ENCODE peak calls at places on chromosome 13, in ten cellular contexts. One of them, this sample, is unnamed.

GRCh38 chr13:46307554-46307953 is 79.5 kb downstream of the RUBCNL start:
- DNase-seq in cardiac fibroblast: no peak
- DNase-seq in lower leg skin: no peak
- DNase-seq in prostate gland: no peak
- DNase-seq in breast epithelium: no peak
- DNase-seq in heart right ventricle: no peak
- DNase-seq in fibroblast of mammary gland: peak; percentile 7
- DNase-seq in OCI-LY7: no peak
- DNase-seq in stomach: no peak
- DNase-seq in AG04450: no peak
- DNase-seq in this sample: no peak

GRCh38 chr13:60095300-60095699 is 68.4 kb downstream of the DIAPH3 start:
- DNase-seq in cardiac fibroblast: no peak
- DNase-seq in lower leg skin: no peak
- DNase-seq in prostate gland: no peak
- DNase-seq in breast epithelium: no peak
- DNase-seq in heart right ventricle: no peak
- DNase-seq in fibroblast of mammary gland: no peak
- DNase-seq in OCI-LY7: no peak
- DNase-seq in stomach: no peak
- DNase-seq in AG04450: no peak
- DNase-seq in this sample: no peak

GRCh38 chr13:106033634-106034033 is 501.8 kb downstream of the EFNB2 start:
- DNase-seq in cardiac fibroblast: peak; percentile 86
- DNase-seq in lower leg skin: no peak
- DNase-seq in prostate gland: no peak
- DNase-seq in breast epithelium: no peak
- DNase-seq in heart right ventricle: no peak
- DNase-seq in fibroblast of mammary gland: peak; percentile 85
- DNase-seq in OCI-LY7: no peak
- DNase-seq in stomach: no peak
- DNase-seq in AG04450: peak; percentile 15
- DNase-seq in this sample: peak; percentile 77

GRCh38 chr13:63700366-63700765 is 2284.7 kb upstream of the PCDH20 start:
- DNase-seq in cardiac fibroblast: no peak
- DNase-seq in lower leg skin: no peak
- DNase-seq in prostate gland: no peak
- DNase-seq in breast epithelium: no peak
- DNase-seq in heart right ventricle: no peak
- DNase-seq in fibroblast of mammary gland: no peak
- DNase-seq in OCI-LY7: no peak
- DNase-seq in stomach: no peak
- DNase-seq in AG04450: no peak
- DNase-seq in this sample: no peak

GRCh38 chr13:67147257-67148218 is 82.6 kb downstream of the PCDH9 start:
- DNase-seq in cardiac fibroblast: peak; percentile 90
- DNase-seq in lower leg skin: no peak
- DNase-seq in prostate gland: no peak
- DNase-seq in breast epithelium: no peak
- DNase-seq in heart right ventricle: no peak
- DNase-seq in fibroblast of mammary gland: peak; percentile 69
- DNase-seq in OCI-LY7: no peak
- DNase-seq in stomach: no peak
- DNase-seq in AG04450: peak; percentile 24
- DNase-seq in this sample: peak; percentile 74

GRCh38 chr13:23586336-23586735 is 16.1 kb downstream of the TNFRSF19 start:
- DNase-seq in cardiac fibroblast: no peak
- DNase-seq in lower leg skin: no peak
- DNase-seq in prostate gland: no peak
- DNase-seq in breast epithelium: no peak
- DNase-seq in heart right ventricle: no peak
- DNase-seq in fibroblast of mammary gland: no peak
- DNase-seq in OCI-LY7: no peak
- DNase-seq in stomach: no peak
- DNase-seq in AG04450: no peak
- DNase-seq in this sample: no peak

GRCh38 chr13:99628442-99628841 is 127.2 kb downstream of the TM9SF2 start:
- DNase-seq in cardiac fibroblast: no peak
- DNase-seq in lower leg skin: no peak
- DNase-seq in prostate gland: no peak
- DNase-seq in breast epithelium: no peak
- DNase-seq in heart right ventricle: no peak
- DNase-seq in fibroblast of mammary gland: no peak
- DNase-seq in OCI-LY7: no peak
- DNase-seq in stomach: no peak
- DNase-seq in AG04450: no peak
- DNase-seq in this sample: no peak

GRCh38 chr13:79662882-79663281 is 181.9 kb downstream of the NDFIP2 start:
- DNase-seq in cardiac fibroblast: no peak
- DNase-seq in lower leg skin: no peak
- DNase-seq in prostate gland: no peak
- DNase-seq in breast epithelium: no peak
- DNase-seq in heart right ventricle: peak; percentile 21
- DNase-seq in fibroblast of mammary gland: no peak
- DNase-seq in OCI-LY7: no peak
- DNase-seq in stomach: no peak
- DNase-seq in AG04450: no peak
- DNase-seq in this sample: no peak

GRCh38 chr13:90867336-90867683 is 480.2 kb upstream of the MIR17HG start:
- DNase-seq in cardiac fibroblast: peak; percentile 79
- DNase-seq in lower leg skin: peak; percentile 84
- DNase-seq in prostate gland: peak; percentile 38
- DNase-seq in breast epithelium: peak; percentile 21
- DNase-seq in heart right ventricle: peak; percentile 34
- DNase-seq in fibroblast of mammary gland: peak; percentile 70
- DNase-seq in OCI-LY7: peak; percentile 82
- DNase-seq in stomach: peak; percentile 37
- DNase-seq in AG04450: peak; percentile 7
- DNase-seq in this sample: peak; percentile 68

GRCh38 chr13:48896312-48896711 is 79.4 kb upstream of the FNDC3A start:
- DNase-seq in cardiac fibroblast: peak; percentile 81
- DNase-seq in lower leg skin: no peak
- DNase-seq in prostate gland: no peak
- DNase-seq in breast epithelium: no peak
- DNase-seq in heart right ventricle: no peak
- DNase-seq in fibroblast of mammary gland: peak; percentile 84
- DNase-seq in OCI-LY7: no peak
- DNase-seq in stomach: no peak
- DNase-seq in AG04450: peak; percentile 38
- DNase-seq in this sample: peak; percentile 39

DNA sequence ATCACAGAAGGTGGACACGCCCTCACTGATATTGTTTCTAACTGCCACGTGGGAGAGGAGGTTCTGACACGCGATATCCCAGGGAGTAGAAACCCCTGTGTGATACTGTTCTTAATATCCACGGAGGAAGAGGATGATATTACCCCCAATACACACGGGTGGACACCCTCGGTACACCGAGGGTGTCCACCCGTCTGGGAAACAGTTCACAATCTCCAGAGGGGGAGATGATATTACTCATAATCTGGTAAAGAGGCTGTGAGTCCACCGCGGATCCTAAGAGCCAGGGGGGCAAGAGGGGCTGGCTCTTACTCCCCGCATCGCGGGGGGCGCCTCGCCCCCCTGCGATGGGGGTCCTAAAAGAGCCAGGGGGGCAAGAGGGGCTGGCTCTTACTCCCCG is 29.6 kb upstream of the RGCC start:
- DNase-seq in cardiac fibroblast: no peak
- DNase-seq in lower leg skin: no peak
- DNase-seq in prostate gland: no peak
- DNase-seq in breast epithelium: no peak
- DNase-seq in heart right ventricle: no peak
- DNase-seq in fibroblast of mammary gland: no peak
- DNase-seq in OCI-LY7: no peak
- DNase-seq in stomach: no peak
- DNase-seq in AG04450: no peak
- DNase-seq in this sample: no peak
- H3K4me3 ChIP-seq in cardiac fibroblast: no peak overlapping the region
- H3K4me3 ChIP-seq in lower leg skin: no peak overlapping the region
- H3K4me3 ChIP-seq in prostate gland: no peak overlapping the region
- H3K4me3 ChIP-seq in breast epithelium: peak overlapping the region; percentile 53
- H3K4me3 ChIP-seq in heart right ventricle: peak overlapping the region; percentile 38
- H3K4me3 ChIP-seq in fibroblast of mammary gland: peak overlapping the region; percentile 10
- H3K4me3 ChIP-seq in OCI-LY7: no peak overlapping the region
- H3K4me3 ChIP-seq in stomach: peak overlapping the region; percentile 20
- H3K4me3 ChIP-seq in AG04450: no peak overlapping the region
- H3K4me3 ChIP-seq in this sample: peak overlapping the region; percentile 10

DNA sequence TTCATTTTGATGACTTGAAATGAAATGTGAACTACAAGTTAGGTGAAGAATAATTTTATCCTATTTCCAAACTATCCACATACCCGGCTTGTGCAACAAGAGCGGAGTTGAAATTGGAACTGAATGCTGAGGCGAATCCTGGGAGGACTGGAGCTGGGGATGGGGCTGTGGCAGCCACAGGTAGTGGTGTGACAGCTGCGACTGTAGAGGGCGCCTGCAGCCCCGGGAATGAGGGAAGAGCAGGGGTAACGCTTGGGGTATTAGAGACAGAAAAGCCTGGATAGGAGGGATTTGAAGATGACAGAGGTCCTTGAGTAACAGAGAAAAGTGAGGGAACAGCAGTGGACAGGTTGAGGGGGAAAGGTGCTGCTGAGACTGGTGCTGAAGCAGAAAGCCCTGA is 22.0 kb upstream of the STOML3 start:
- DNase-seq in cardiac fibroblast: no peak
- DNase-seq in lower leg skin: no peak
- DNase-seq in prostate gland: no peak
- DNase-seq in breast epithelium: no peak
- DNase-seq in heart right ventricle: no peak
- DNase-seq in fibroblast of mammary gland: no peak
- DNase-seq in OCI-LY7: no peak
- DNase-seq in stomach: no peak
- DNase-seq in AG04450: no peak
- DNase-seq in this sample: no peak
- TF ChIP-seq CTCF in cardiac fibroblast: no peak
- TF ChIP-seq CTCF in lower leg skin: no peak
- TF ChIP-seq CTCF in prostate gland: no peak
- TF ChIP-seq CTCF in breast epithelium: no peak
- TF ChIP-seq CTCF in heart right ventricle: no peak
- TF ChIP-seq CTCF in fibroblast of mammary gland: peak; percentile 4
- TF ChIP-seq CTCF in OCI-LY7: peak; percentile 61
- TF ChIP-seq CTCF in stomach: no peak
- TF ChIP-seq CTCF in AG04450: no peak
- TF ChIP-seq CTCF in this sample: no peak

GRCh38 chr13:107374038-107374437 is 806.1 kb upstream of the ARGLU1 start:
- DNase-seq in cardiac fibroblast: no peak
- DNase-seq in lower leg skin: no peak
- DNase-seq in prostate gland: no peak
- DNase-seq in breast epithelium: no peak
- DNase-seq in heart right ventricle: no peak
- DNase-seq in fibroblast of mammary gland: peak; percentile 15
- DNase-seq in OCI-LY7: no peak
- DNase-seq in stomach: no peak
- DNase-seq in AG04450: no peak
- DNase-seq in this sample: no peak

GRCh38 chr13:107367258-107367657 is 799.3 kb upstream of the ARGLU1 start:
- DNase-seq in cardiac fibroblast: no peak
- DNase-seq in lower leg skin: no peak
- DNase-seq in prostate gland: no peak
- DNase-seq in breast epithelium: no peak
- DNase-seq in heart right ventricle: no peak
- DNase-seq in fibroblast of mammary gland: peak; percentile 35
- DNase-seq in OCI-LY7: no peak
- DNase-seq in stomach: no peak
- DNase-seq in AG04450: no peak
- DNase-seq in this sample: no peak

GRCh38 chr13:107373551-107373950 is 805.6 kb upstream of the ARGLU1 start:
- DNase-seq in cardiac fibroblast: peak; percentile 51
- DNase-seq in lower leg skin: no peak
- DNase-seq in prostate gland: no peak
- DNase-seq in breast epithelium: no peak
- DNase-seq in heart right ventricle: no peak
- DNase-seq in fibroblast of mammary gland: peak; percentile 79
- DNase-seq in OCI-LY7: no peak
- DNase-seq in stomach: no peak
- DNase-seq in AG04450: peak; percentile 65
- DNase-seq in this sample: peak; percentile 76

GRCh38 chr13:107365466-107366215 is 797.7 kb upstream of the ARGLU1 start:
- DNase-seq in cardiac fibroblast: no peak
- DNase-seq in lower leg skin: no peak
- DNase-seq in prostate gland: no peak
- DNase-seq in breast epithelium: no peak
- DNase-seq in heart right ventricle: no peak
- DNase-seq in fibroblast of mammary gland: peak; percentile 33
- DNase-seq in OCI-LY7: no peak
- DNase-seq in stomach: no peak
- DNase-seq in AG04450: peak; percentile 26
- DNase-seq in this sample: no peak

GRCh38 chr13:107370036-107370785 is 802.3 kb upstream of the ARGLU1 start:
- DNase-seq in cardiac fibroblast: peak; percentile 12
- DNase-seq in lower leg skin: no peak
- DNase-seq in prostate gland: no peak
- DNase-seq in breast epithelium: no peak
- DNase-seq in heart right ventricle: no peak
- DNase-seq in fibroblast of mammary gland: peak; percentile 66
- DNase-seq in OCI-LY7: no peak
- DNase-seq in stomach: no peak
- DNase-seq in AG04450: peak; percentile 59
- DNase-seq in this sample: peak; percentile 56
- H3K4me3 ChIP-seq in cardiac fibroblast: no peak overlapping the region
- H3K4me3 ChIP-seq in lower leg skin: no peak overlapping the region
- H3K4me3 ChIP-seq in prostate gland: no peak overlapping the region
- H3K4me3 ChIP-seq in breast epithelium: no peak overlapping the region
- H3K4me3 ChIP-seq in heart right ventricle: no peak overlapping the region
- H3K4me3 ChIP-seq in fibroblast of mammary gland: no peak overlapping the region
- H3K4me3 ChIP-seq in OCI-LY7: no peak overlapping the region
- H3K4me3 ChIP-seq in stomach: no peak overlapping the region
- H3K4me3 ChIP-seq in AG04450: no peak overlapping the region
- H3K4me3 ChIP-seq in this sample: no peak overlapping the region

GRCh38 chr13:44573790-44574465 is 2.2 kb downstream of the TSC22D1 start:
- DNase-seq in cardiac fibroblast: peak; percentile 35
- DNase-seq in lower leg skin: no peak
- DNase-seq in prostate gland: peak; percentile 28
- DNase-seq in breast epithelium: no peak
- DNase-seq in heart right ventricle: no peak
- DNase-seq in fibroblast of mammary gland: peak; percentile 46
- DNase-seq in OCI-LY7: peak; percentile 49
- DNase-seq in stomach: peak; percentile 67
- DNase-seq in AG04450: no peak
- DNase-seq in this sample: peak; percentile 66

GRCh38 chr13:44575035-44575434 is 1.1 kb downstream of the TSC22D1 start:
- DNase-seq in cardiac fibroblast: no peak
- DNase-seq in lower leg skin: no peak
- DNase-seq in prostate gland: no peak
- DNase-seq in breast epithelium: no peak
- DNase-seq in heart right ventricle: no peak
- DNase-seq in fibroblast of mammary gland: no peak
- DNase-seq in OCI-LY7: no peak
- DNase-seq in stomach: no peak
- DNase-seq in AG04450: no peak
- DNase-seq in this sample: no peak

GRCh38 chr13:44573071-44573470 is 3.1 kb downstream of the TSC22D1 start:
- DNase-seq in cardiac fibroblast: no peak
- DNase-seq in lower leg skin: no peak
- DNase-seq in prostate gland: no peak
- DNase-seq in breast epithelium: no peak
- DNase-seq in heart right ventricle: no peak
- DNase-seq in fibroblast of mammary gland: no peak
- DNase-seq in OCI-LY7: no peak
- DNase-seq in stomach: no peak
- DNase-seq in AG04450: no peak
- DNase-seq in this sample: no peak

GRCh38 chr13:44575741-44576395 is at the start of gene TSC22D1:
- DNase-seq in cardiac fibroblast: peak; percentile 62
- DNase-seq in lower leg skin: peak; percentile 90
- DNase-seq in prostate gland: peak; percentile 25
- DNase-seq in breast epithelium: no peak
- DNase-seq in heart right ventricle: peak; percentile 48
- DNase-seq in fibroblast of mammary gland: peak; percentile 51
- DNase-seq in OCI-LY7: peak; percentile 38
- DNase-seq in stomach: peak; percentile 51
- DNase-seq in AG04450: no peak
- DNase-seq in this sample: peak; percentile 58

GRCh38 chr13:44574466-44574855 is 1.7 kb downstream of the TSC22D1 start:
- DNase-seq in cardiac fibroblast: no peak
- DNase-seq in lower leg skin: no peak
- DNase-seq in prostate gland: no peak
- DNase-seq in breast epithelium: no peak
- DNase-seq in heart right ventricle: no peak
- DNase-seq in fibroblast of mammary gland: peak; percentile 40
- DNase-seq in OCI-LY7: no peak
- DNase-seq in stomach: no peak
- DNase-seq in AG04450: no peak
- DNase-seq in this sample: no peak
- TF ChIP-seq CTCF in cardiac fibroblast: no peak
- TF ChIP-seq CTCF in lower leg skin: no peak
- TF ChIP-seq CTCF in prostate gland: no peak
- TF ChIP-seq CTCF in breast epithelium: no peak
- TF ChIP-seq CTCF in heart right ventricle: no peak
- TF ChIP-seq CTCF in fibroblast of mammary gland: no peak
- TF ChIP-seq CTCF in OCI-LY7: peak; percentile 16
- TF ChIP-seq CTCF in stomach: no peak
- TF ChIP-seq CTCF in AG04450: no peak
- TF ChIP-seq CTCF in this sample: no peak

This sample was measured in fibroblast of the aortic adventitia.